ENCODE peak calls at places on chromosomes 2 and 18, in six cellular contexts. One of them, this sample, is unnamed.
A peak's percentile ranks its signal among the peaks of the same experiment; 100 is the strongest.

GRCh38 chr2:184197413-184197812 is 400.9 kb upstream of the ZNF804A start:
- DNase-seq in upper lobe of left lung: no peak
- DNase-seq in HL-60: no peak
- DNase-seq in foreskin fibroblast: no peak
- DNase-seq in prostate gland: no peak
- DNase-seq in lower leg skin: no peak
- DNase-seq in this sample: no peak

GRCh38 chr18:60978338-60978737 is 354.9 kb upstream of the CDH20 start:
- DNase-seq in upper lobe of left lung: no peak
- DNase-seq in HL-60: no peak
- DNase-seq in foreskin fibroblast: peak; percentile 42
- DNase-seq in prostate gland: no peak
- DNase-seq in lower leg skin: no peak
- DNase-seq in this sample: peak; percentile 89

GRCh38 chr2:237692601-237693079 is 65.3 kb downstream of the LRRFIP1 start:
- DNase-seq in upper lobe of left lung: peak; percentile 90
- DNase-seq in HL-60: peak; percentile 24
- DNase-seq in foreskin fibroblast: peak; percentile 48
- DNase-seq in prostate gland: no peak
- DNase-seq in lower leg skin: peak; percentile 91
- DNase-seq in this sample: no peak

GRCh38 chr2:112821142-112821541 is 15.4 kb downstream of the IL1B start:
- DNase-seq in upper lobe of left lung: no peak
- DNase-seq in HL-60: no peak
- DNase-seq in foreskin fibroblast: no peak
- DNase-seq in prostate gland: no peak
- DNase-seq in lower leg skin: no peak
- DNase-seq in this sample: no peak

GRCh38 chr2:174554514-174555119 is 43.0 kb downstream of the WIPF1 start:
- DNase-seq in upper lobe of left lung: no peak
- DNase-seq in HL-60: no peak
- DNase-seq in foreskin fibroblast: no peak
- DNase-seq in prostate gland: no peak
- DNase-seq in lower leg skin: no peak
- DNase-seq in this sample: no peak

GRCh38 chr2:128369126-128369555 is 50.5 kb upstream of the HS6ST1 start:
- DNase-seq in upper lobe of left lung: peak; percentile 81
- DNase-seq in HL-60: no peak
- DNase-seq in foreskin fibroblast: peak; percentile 71
- DNase-seq in prostate gland: peak; percentile 42
- DNase-seq in lower leg skin: no peak
- DNase-seq in this sample: peak; percentile 39

GRCh38 chr2:208807756-208808155 is 401.2 kb downstream of the PTH2R start:
- DNase-seq in upper lobe of left lung: no peak
- DNase-seq in HL-60: no peak
- DNase-seq in foreskin fibroblast: no peak
- DNase-seq in prostate gland: no peak
- DNase-seq in lower leg skin: no peak
- DNase-seq in this sample: no peak

GRCh38 chr2:39373403-39373802 is 63.7 kb downstream of the MAP4K3 start:
- DNase-seq in upper lobe of left lung: no peak
- DNase-seq in HL-60: no peak
- DNase-seq in foreskin fibroblast: no peak
- DNase-seq in prostate gland: no peak
- DNase-seq in lower leg skin: no peak
- DNase-seq in this sample: no peak

GRCh38 chr2:196335238-196335637 is 163.9 kb upstream of the STK17B start:
- DNase-seq in upper lobe of left lung: no peak
- DNase-seq in HL-60: no peak
- DNase-seq in foreskin fibroblast: peak; percentile 65
- DNase-seq in prostate gland: no peak
- DNase-seq in lower leg skin: no peak
- DNase-seq in this sample: peak; percentile 39

GRCh38 chr2:95299961-95300360 is 2.8 kb downstream of the KCNIP3 start:
- DNase-seq in upper lobe of left lung: peak; percentile 54
- DNase-seq in HL-60: no peak
- DNase-seq in foreskin fibroblast: no peak
- DNase-seq in prostate gland: no peak
- DNase-seq in lower leg skin: no peak
- DNase-seq in this sample: no peak

GRCh38 chr2:65429799-65430514 is 2.4 kb downstream of the SPRED2 start:
- DNase-seq in upper lobe of left lung: no peak
- DNase-seq in HL-60: no peak
- DNase-seq in foreskin fibroblast: peak; percentile 21
- DNase-seq in prostate gland: peak; percentile 36
- DNase-seq in lower leg skin: peak; percentile 80
- DNase-seq in this sample: no peak

GRCh38 chr2:163481515-163481914 is 254.3 kb downstream of the FIGN start:
- DNase-seq in upper lobe of left lung: no peak
- DNase-seq in HL-60: no peak
- DNase-seq in foreskin fibroblast: no peak
- DNase-seq in prostate gland: no peak
- DNase-seq in lower leg skin: no peak
- DNase-seq in this sample: no peak

GRCh38 chr18:21489119-21489750 is 111.3 kb downstream of the ESCO1 start:
- DNase-seq in upper lobe of left lung: no peak
- DNase-seq in HL-60: peak; percentile 60
- DNase-seq in foreskin fibroblast: peak; percentile 74
- DNase-seq in prostate gland: peak; percentile 39
- DNase-seq in lower leg skin: peak; percentile 31
- DNase-seq in this sample: peak; percentile 84

GRCh38 chr2:100320547-100321180 is 1.6 kb downstream of the LONRF2 start:
- DNase-seq in upper lobe of left lung: no peak
- DNase-seq in HL-60: no peak
- DNase-seq in foreskin fibroblast: no peak
- DNase-seq in prostate gland: peak; percentile 28
- DNase-seq in lower leg skin: no peak
- DNase-seq in this sample: no peak

GRCh38 chr18:75727479-75727878 is 300.0 kb upstream of the SMIM21 start:
- DNase-seq in upper lobe of left lung: no peak
- DNase-seq in HL-60: peak; percentile 56
- DNase-seq in foreskin fibroblast: peak; percentile 41
- DNase-seq in prostate gland: no peak
- DNase-seq in lower leg skin: no peak
- DNase-seq in this sample: peak; percentile 33

GRCh38 chr18:10169064-10169562 is 255.3 kb downstream of the VAPA start:
- DNase-seq in upper lobe of left lung: no peak
- DNase-seq in HL-60: no peak
- DNase-seq in foreskin fibroblast: peak; percentile 93
- DNase-seq in prostate gland: peak; percentile 17
- DNase-seq in lower leg skin: peak; percentile 72
- DNase-seq in this sample: peak; percentile 59

GRCh38 chr18:54790109-54790508 is 38.2 kb upstream of the RAB27B start:
- DNase-seq in upper lobe of left lung: no peak
- DNase-seq in HL-60: no peak
- DNase-seq in foreskin fibroblast: no peak
- DNase-seq in prostate gland: no peak
- DNase-seq in lower leg skin: no peak
- DNase-seq in this sample: no peak

GRCh38 chr2:3608373-3609278 is 13.7 kb downstream of the COLEC11 start:
- DNase-seq in upper lobe of left lung: peak; percentile 35
- DNase-seq in HL-60: no peak
- DNase-seq in foreskin fibroblast: no peak
- DNase-seq in prostate gland: no peak
- DNase-seq in lower leg skin: peak; percentile 68
- DNase-seq in this sample: no peak

GRCh38 chr2:146365041-146365440 is 1479.8 kb upstream of the ACVR2A start:
- DNase-seq in upper lobe of left lung: no peak
- DNase-seq in HL-60: no peak
- DNase-seq in foreskin fibroblast: no peak
- DNase-seq in prostate gland: no peak
- DNase-seq in lower leg skin: no peak
- DNase-seq in this sample: no peak

GRCh38 chr2:6692061-6692460 is 173.6 kb downstream of the CMPK2 start:
- DNase-seq in upper lobe of left lung: no peak
- DNase-seq in HL-60: no peak
- DNase-seq in foreskin fibroblast: no peak
- DNase-seq in prostate gland: no peak
- DNase-seq in lower leg skin: no peak
- DNase-seq in this sample: peak; percentile 15

GRCh38 chr2:184449760-184450159 is 148.6 kb upstream of the ZNF804A start:
- DNase-seq in upper lobe of left lung: no peak
- DNase-seq in HL-60: no peak
- DNase-seq in foreskin fibroblast: no peak
- DNase-seq in prostate gland: no peak
- DNase-seq in lower leg skin: no peak
- DNase-seq in this sample: no peak

GRCh38 chr18:45974088-45974536 is 7.0 kb upstream of the EPG5 start:
- DNase-seq in upper lobe of left lung: no peak
- DNase-seq in HL-60: peak; percentile 95
- DNase-seq in foreskin fibroblast: peak; percentile 93
- DNase-seq in prostate gland: peak; percentile 51
- DNase-seq in lower leg skin: peak; percentile 88
- DNase-seq in this sample: peak; percentile 93

GRCh38 chr2:25895620-25896019 is 17.3 kb upstream of the ASXL2 start:
- DNase-seq in upper lobe of left lung: no peak
- DNase-seq in HL-60: no peak
- DNase-seq in foreskin fibroblast: no peak
- DNase-seq in prostate gland: no peak
- DNase-seq in lower leg skin: peak; percentile 4
- DNase-seq in this sample: no peak
- H3K4me3 ChIP-seq in upper lobe of left lung: no peak overlapping the region
- H3K4me3 ChIP-seq in HL-60: no peak overlapping the region
- H3K4me3 ChIP-seq in foreskin fibroblast: no peak overlapping the region
- H3K4me3 ChIP-seq in prostate gland: no peak overlapping the region
- H3K4me3 ChIP-seq in lower leg skin: no peak overlapping the region
- H3K4me3 ChIP-seq in this sample: no peak overlapping the region

GRCh38 chr2:42493885-42494433 is at the start of gene KCNG3:
- DNase-seq in upper lobe of left lung: peak; percentile 96
- DNase-seq in HL-60: peak; percentile 36
- DNase-seq in foreskin fibroblast: peak; percentile 75
- DNase-seq in prostate gland: peak; percentile 61
- DNase-seq in lower leg skin: peak; percentile 87
- DNase-seq in this sample: peak; percentile 50

GRCh38 chr2:42494434-42495233 is 852 bp upstream of the KCNG3 start:
- DNase-seq in upper lobe of left lung: peak; percentile 89
- DNase-seq in HL-60: peak; percentile 72
- DNase-seq in foreskin fibroblast: peak; percentile 86
- DNase-seq in prostate gland: peak; percentile 76
- DNase-seq in lower leg skin: peak; percentile 93
- DNase-seq in this sample: peak; percentile 87

GRCh38 chr2:42495234-42495581 is 1.4 kb upstream of the KCNG3 start:
- DNase-seq in upper lobe of left lung: no peak
- DNase-seq in HL-60: no peak
- DNase-seq in foreskin fibroblast: no peak
- DNase-seq in prostate gland: no peak
- DNase-seq in lower leg skin: no peak
- DNase-seq in this sample: no peak

GRCh38 chr2:42493468-42493884 is 306 bp downstream of the KCNG3 start:
- DNase-seq in upper lobe of left lung: no peak
- DNase-seq in HL-60: no peak
- DNase-seq in foreskin fibroblast: no peak
- DNase-seq in prostate gland: no peak
- DNase-seq in lower leg skin: no peak
- DNase-seq in this sample: no peak

GRCh38 chr2:42492691-42493467 is 903 bp downstream of the KCNG3 start:
- DNase-seq in upper lobe of left lung: peak; percentile 86
- DNase-seq in HL-60: no peak
- DNase-seq in foreskin fibroblast: peak; percentile 16
- DNase-seq in prostate gland: no peak
- DNase-seq in lower leg skin: no peak
- DNase-seq in this sample: peak; percentile 18
- H3K4me3 ChIP-seq in upper lobe of left lung: no peak overlapping the region
- H3K4me3 ChIP-seq in HL-60: no peak overlapping the region
- H3K4me3 ChIP-seq in foreskin fibroblast: no peak overlapping the region
- H3K4me3 ChIP-seq in prostate gland: peak overlapping the region; percentile 54
- H3K4me3 ChIP-seq in lower leg skin: no peak overlapping the region
- H3K4me3 ChIP-seq in this sample: peak overlapping the region; percentile 20

GRCh38 chr2:86790828-86791561 is at the start of gene CD8A:
- DNase-seq in upper lobe of left lung: peak; percentile 76
- DNase-seq in HL-60: no peak
- DNase-seq in foreskin fibroblast: peak; percentile 49
- DNase-seq in prostate gland: no peak
- DNase-seq in lower leg skin: no peak
- DNase-seq in this sample: peak; percentile 41

GRCh38 chr2:86790134-86790827 is 432 bp downstream of the CD8A start:
- DNase-seq in upper lobe of left lung: peak; percentile 83
- DNase-seq in HL-60: no peak
- DNase-seq in foreskin fibroblast: no peak
- DNase-seq in prostate gland: no peak
- DNase-seq in lower leg skin: no peak
- DNase-seq in this sample: no peak

GRCh38 chr2:86788172-86788571 is 2.5 kb downstream of the CD8A start:
- DNase-seq in upper lobe of left lung: no peak
- DNase-seq in HL-60: no peak
- DNase-seq in foreskin fibroblast: no peak
- DNase-seq in prostate gland: no peak
- DNase-seq in lower leg skin: no peak
- DNase-seq in this sample: no peak

GRCh38 chr2:86788881-86789686 is 1.6 kb downstream of the CD8A start:
- DNase-seq in upper lobe of left lung: peak; percentile 86
- DNase-seq in HL-60: no peak
- DNase-seq in foreskin fibroblast: peak; percentile 43
- DNase-seq in prostate gland: no peak
- DNase-seq in lower leg skin: no peak
- DNase-seq in this sample: no peak

DNA sequence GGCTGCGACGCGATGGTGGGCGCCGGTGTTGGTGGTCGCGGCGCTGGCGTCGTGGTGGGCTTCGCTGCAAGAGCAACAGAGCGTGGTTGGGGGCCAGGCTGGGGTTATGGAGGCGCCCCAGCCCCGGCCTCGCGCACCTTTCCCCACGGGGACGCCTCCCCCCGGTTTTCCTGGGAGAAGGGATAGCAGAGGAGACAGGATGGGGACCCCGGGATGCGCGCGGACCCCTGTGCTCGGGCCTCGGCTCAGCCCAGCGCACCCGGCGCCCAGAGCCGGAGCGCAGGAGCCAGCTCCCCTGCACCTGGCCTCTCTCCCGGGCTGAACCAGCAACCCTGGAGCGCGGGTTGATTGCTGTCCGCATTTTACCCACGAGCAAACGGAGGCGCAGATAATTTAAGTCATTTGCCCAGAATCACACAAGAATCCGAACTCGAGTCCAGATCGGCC is 1.0 kb downstream of the CD8A start:
- DNase-seq in upper lobe of left lung: peak; percentile 67
- DNase-seq in HL-60: no peak
- DNase-seq in foreskin fibroblast: no peak
- DNase-seq in prostate gland: no peak
- DNase-seq in lower leg skin: no peak
- DNase-seq in this sample: no peak
- H3K4me3 ChIP-seq in upper lobe of left lung: no peak overlapping the region
- H3K4me3 ChIP-seq in HL-60: no peak overlapping the region
- H3K4me3 ChIP-seq in foreskin fibroblast: no peak overlapping the region
- H3K4me3 ChIP-seq in prostate gland: no peak overlapping the region
- H3K4me3 ChIP-seq in lower leg skin: no peak overlapping the region
- H3K4me3 ChIP-seq in this sample: no peak overlapping the region

DNA sequence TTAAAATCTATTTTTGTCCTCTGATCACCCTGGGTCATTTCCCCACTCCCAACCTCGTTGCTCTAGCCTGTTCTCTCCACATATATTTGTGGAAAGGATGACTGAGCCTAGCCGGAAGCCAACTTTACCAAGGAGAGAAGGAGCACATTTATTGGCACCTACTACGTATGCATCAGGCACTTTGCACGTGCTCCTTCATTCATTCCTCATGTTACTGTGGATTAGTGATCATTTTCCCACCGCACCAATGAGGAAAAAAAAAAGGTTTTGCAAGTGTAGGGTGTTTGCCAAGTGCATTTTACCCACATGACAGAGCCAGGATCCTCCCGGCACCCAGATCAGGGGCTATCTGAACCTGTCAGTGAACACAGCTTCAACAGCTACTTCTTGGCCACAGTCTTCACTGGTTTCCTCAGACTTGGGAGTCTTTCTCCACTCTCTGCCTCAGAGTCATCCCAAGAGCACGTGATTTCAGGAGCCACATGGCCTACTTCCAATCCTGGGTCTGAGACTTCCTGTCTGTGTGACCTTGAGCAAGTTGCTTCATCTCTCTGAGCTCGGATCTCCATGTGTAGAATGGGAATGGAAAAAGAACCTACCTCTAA is 1.9 kb upstream of the C1QL2 start:
- DNase-seq in upper lobe of left lung: no peak
- DNase-seq in HL-60: no peak
- DNase-seq in foreskin fibroblast: no peak
- DNase-seq in prostate gland: no peak
- DNase-seq in lower leg skin: no peak
- DNase-seq in this sample: peak; percentile 13
- H3K4me3 ChIP-seq in upper lobe of left lung: no peak overlapping the region
- H3K4me3 ChIP-seq in HL-60: no peak overlapping the region
- H3K4me3 ChIP-seq in foreskin fibroblast: no peak overlapping the region
- H3K4me3 ChIP-seq in prostate gland: no peak overlapping the region
- H3K4me3 ChIP-seq in lower leg skin: no peak overlapping the region
- H3K4me3 ChIP-seq in this sample: no peak overlapping the region

This sample was measured in choroid plexus epithelial cell.